ENCODE peak calls at places on chromosome 17, in six cellular contexts. B, H, W, V, P and K are unnamed samples.
A peak's percentile ranks its signal among the peaks of the same experiment; 100 is the strongest.

GRCh38 chr17:82754297-82755208 is 2.7 kb downstream of the TBCD start:
- DNase-seq in B (no peak), W (peak; percentile 46), H (peak; percentile 90), V (peak; percentile 61), P (no peak), K (peak; percentile 83)

GRCh38 chr17:15490634-15491261 is 23.3 kb upstream of the CDRT4 start:
- DNase-seq in B (peak; percentile 76), V (peak; percentile 44), P (peak; percentile 93), W (peak; percentile 26), H (peak; percentile 94), K (peak; percentile 99)

GRCh38 chr17:31733326-31733725 is 125.7 kb downstream of the COPRS start:
- DNase-seq in B (no peak), H (peak; percentile 76), W (no peak), V (no peak), P (no peak), K (peak; percentile 68)

GRCh38 chr17:44898768-44899073 is 524 bp downstream of the EFTUD2 start:
- DNase-seq in W (no peak), P (no peak), B (no peak), H (no peak), V (no peak), K (no peak)

GRCh38 chr17:4506892-4507291 is 8.2 kb downstream of the SPNS2 start:
- DNase-seq in P (no peak), W (no peak), V (no peak), B (no peak), H (no peak), K (no peak)

GRCh38 chr17:51507444-51507843 is 247.1 kb downstream of the UTP18 start:
- DNase-seq in P (no peak), V (no peak), W (no peak), H (no peak), B (no peak), K (no peak)

GRCh38 chr17:13410874-13411273 is 190.9 kb downstream of the HS3ST3A1 start:
- DNase-seq in P (no peak), V (no peak), H (no peak), W (no peak), B (peak; percentile 44), K (no peak)

GRCh38 chr17:31857920-31858646 is 961 bp downstream of the COPRS start:
- DNase-seq in P (peak; percentile 5), V (no peak), H (no peak), W (no peak), B (no peak), K (no peak)

GRCh38 chr17:33990943-33991706 is 264.0 kb upstream of the CCL2 start:
- DNase-seq in W (no peak), B (no peak), H (peak; percentile 23), V (no peak), P (no peak), K (peak; percentile 32)

GRCh38 chr17:40350410-40351184 is 13.9 kb downstream of the GJD3 start:
- DNase-seq in V (no peak), H (no peak), B (no peak), P (peak; percentile 77), W (peak; percentile 94), K (peak; percentile 97)

GRCh38 chr17:15260376-15261062 is 4.6 kb downstream of the PMP22 start:
- DNase-seq in P (peak; percentile 84), H (peak; percentile 90), W (peak; percentile 76), V (peak; percentile 47), B (peak; percentile 88), K (peak; percentile 84)

GRCh38 chr17:74545456-74546230 is at the start of gene CD300C:
- DNase-seq in B (no peak), W (no peak), H (no peak), V (no peak), P (no peak), K (no peak)

GRCh38 chr17:81206657-81207056 is 16.1 kb downstream of the CEP131 start:
- DNase-seq in B (no peak), W (no peak), H (no peak), P (no peak), V (no peak), K (no peak)
- H2BK5ac ChIP-seq in B (no peak overlapping the region), W (no peak overlapping the region), H (no peak overlapping the region), P (no peak overlapping the region), V (no peak overlapping the region), K (no peak overlapping the region)

GRCh38 chr17:56707312-56708219 is 114.1 kb downstream of the NOG start:
- DNase-seq in V (no peak), P (peak; percentile 71), B (peak; percentile 65), H (peak; percentile 72), W (peak; percentile 15), K (peak; percentile 94)

GRCh38 chr17:56708670-56709410 is 115.3 kb downstream of the NOG start:
- DNase-seq in V (no peak), B (no peak), W (no peak), H (no peak), P (no peak), K (peak; percentile 91)

GRCh38 chr17:56710986-56711385 is 117.5 kb downstream of the NOG start:
- DNase-seq in H (no peak), P (no peak), W (no peak), V (no peak), B (no peak), K (peak; percentile 71)

GRCh38 chr17:56708220-56708567 is 114.7 kb downstream of the NOG start:
- DNase-seq in P (no peak), H (no peak), B (peak; percentile 26), W (no peak), V (no peak), K (peak; percentile 45)
- H2BK5ac ChIP-seq in P (no peak overlapping the region), H (no peak overlapping the region), B (peak overlapping the region; percentile 59), W (no peak overlapping the region), V (no peak overlapping the region), K (no peak overlapping the region)

GRCh38 chr17:17952691-17953090 is 19.5 kb downstream of the TOM1L2 start:
- DNase-seq in H (peak; percentile 55), W (no peak), V (no peak), P (no peak), B (no peak), K (peak; percentile 49)

GRCh38 chr17:17950347-17950746 is 21.9 kb downstream of the TOM1L2 start:
- DNase-seq in P (no peak), B (no peak), V (no peak), W (no peak), H (no peak), K (no peak)

GRCh38 chr17:17951524-17951923 is 20.7 kb downstream of the TOM1L2 start:
- DNase-seq in H (no peak), V (no peak), P (no peak), W (no peak), B (no peak), K (no peak)

GRCh38 chr17:17947966-17948365 is 24.2 kb downstream of the TOM1L2 start:
- DNase-seq in P (no peak), H (no peak), B (peak; percentile 54), V (no peak), W (no peak), K (no peak)

GRCh38 chr17:17950806-17951205 is 21.4 kb downstream of the TOM1L2 start:
- DNase-seq in V (no peak), W (no peak), B (no peak), H (peak; percentile 67), P (no peak), K (peak; percentile 59)
- H2BK5ac ChIP-seq in V (no peak overlapping the region), W (no peak overlapping the region), B (no peak overlapping the region), H (no peak overlapping the region), P (no peak overlapping the region), K (no peak overlapping the region)

GRCh38 chr17:66950325-66950724 is 14.2 kb upstream of the CACNG4 start:
- DNase-seq in V (no peak), B (no peak), P (no peak), W (no peak), H (no peak), K (no peak)

GRCh38 chr17:66947311-66947710 is 17.2 kb upstream of the CACNG4 start:
- DNase-seq in V (no peak), B (no peak), P (no peak), W (no peak), H (no peak), K (no peak)

GRCh38 chr17:66949501-66949900 is 15.0 kb upstream of the CACNG4 start:
- DNase-seq in B (peak; percentile 8), W (no peak), H (no peak), P (peak; percentile 15), V (no peak), K (no peak)

GRCh38 chr17:66946251-66946650 is 18.3 kb upstream of the CACNG4 start:
- DNase-seq in W (no peak), P (no peak), V (no peak), B (no peak), H (no peak), K (no peak)

DNA sequence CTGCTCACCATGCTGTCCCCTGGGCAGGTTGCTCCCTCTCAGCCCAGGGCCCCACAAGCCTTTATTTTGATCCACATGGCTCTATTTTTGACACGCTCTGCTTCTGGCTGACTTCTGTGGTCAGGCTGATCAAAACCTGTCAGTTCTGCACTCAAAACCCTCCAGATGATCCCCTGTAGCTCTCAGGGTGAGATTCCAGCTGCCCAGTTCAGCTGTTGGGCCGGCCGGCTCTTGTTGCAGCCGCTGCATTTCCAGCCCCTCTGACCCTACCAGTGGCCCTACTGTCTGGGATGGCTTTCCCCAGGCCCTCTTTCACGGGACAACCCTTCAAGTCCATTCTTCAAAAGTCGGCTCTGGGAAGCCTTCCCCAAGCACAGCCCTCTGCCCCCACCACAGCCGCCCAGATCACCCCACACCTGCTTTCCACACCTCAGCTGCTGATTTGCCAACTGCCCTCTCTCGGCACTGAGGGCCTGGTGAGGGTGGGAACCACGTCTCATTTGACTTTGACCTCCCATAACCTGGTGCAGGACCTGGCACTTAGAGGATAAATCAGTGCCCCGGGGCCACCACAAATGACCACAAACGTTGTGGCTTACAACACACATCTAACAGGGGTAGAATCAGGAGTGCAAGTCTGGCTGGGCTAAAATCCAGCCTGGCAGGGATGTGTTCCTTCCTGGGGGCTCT is 16.3 kb upstream of the CACNG4 start:
- DNase-seq in B (no peak), W (no peak), V (no peak), P (no peak), H (no peak), K (no peak)
- H2BK5ac ChIP-seq in B (no peak overlapping the region), W (no peak overlapping the region), V (no peak overlapping the region), P (no peak overlapping the region), H (no peak overlapping the region), K (no peak overlapping the region)

GRCh38 chr17:56949595-56949994 is 11.3 kb downstream of the COIL start:
- DNase-seq in B (no peak), V (no peak), W (no peak), P (no peak), H (no peak), K (no peak)

GRCh38 chr17:56943505-56944125 is 17.2 kb downstream of the COIL start:
- DNase-seq in H (no peak), B (no peak), P (peak; percentile 22), V (no peak), W (no peak), K (no peak)

GRCh38 chr17:56947741-56948140 is 13.1 kb downstream of the COIL start:
- DNase-seq in V (no peak), B (no peak), P (no peak), W (no peak), H (no peak), K (no peak)

GRCh38 chr17:56945938-56946337 is 14.9 kb downstream of the COIL start:
- DNase-seq in B (no peak), W (no peak), P (no peak), H (no peak), V (no peak), K (no peak)

GRCh38 chr17:56948491-56948890 is 12.4 kb downstream of the COIL start:
- DNase-seq in W (no peak), B (peak; percentile 28), H (no peak), V (no peak), P (no peak), K (no peak)
- H2BK5ac ChIP-seq in W (no peak overlapping the region), B (no peak overlapping the region), H (no peak overlapping the region), V (no peak overlapping the region), P (no peak overlapping the region), K (no peak overlapping the region)